ENCODE peak calls at places on chromosomes 3 and 15, in nine cellular contexts. K, G, R, S, U, A, C, M and B are unnamed samples.
A peak's percentile ranks its signal among the peaks of the same experiment; 100 is the strongest.

GRCh38 chr3:159897331-159898075 is 91.1 kb upstream of the IL12A start:
- DNase-seq in K (no peak), G (peak; percentile 23), R (no peak), S (no peak), U (peak; percentile 43), A (no peak), C (peak; percentile 51), M (no peak), B (no peak)

GRCh38 chr3:154571827-154572226 is 141.8 kb upstream of the GPR149 start:
- DNase-seq in K (no peak), G (peak; percentile 8), R (no peak), S (no peak), U (no peak), A (no peak), C (no peak), M (no peak), B (no peak)

GRCh38 chr3:14890470-14890869 is 56.9 kb upstream of the NR2C2 start:
- DNase-seq in K (no peak), G (no peak), R (no peak), S (no peak), U (peak; percentile 28), A (no peak), C (no peak), M (no peak), B (no peak)

GRCh38 chr3:186772886-186773417 is 10.4 kb upstream of the EIF4A2 start:
- DNase-seq in K (no peak), G (no peak), R (no peak), S (no peak), U (peak; percentile 74), A (peak; percentile 27), C (no peak), M (no peak), B (peak; percentile 67)

GRCh38 chr3:126412841-126413692 is 18.4 kb downstream of the CFAP100 start:
- DNase-seq in K (no peak), G (no peak), R (no peak), S (no peak), U (no peak), A (no peak), C (no peak), M (no peak), B (no peak)

GRCh38 chr3:138452491-138452890 is 18.1 kb downstream of the ESYT3 start:
- DNase-seq in K (no peak), G (no peak), R (no peak), S (no peak), U (no peak), A (no peak), C (no peak), M (no peak), B (no peak)

GRCh38 chr3:142997330-142997729 is 4.0 kb upstream of the U2SURP start:
- DNase-seq in K (no peak), G (no peak), R (no peak), S (no peak), U (no peak), A (no peak), C (no peak), M (no peak), B (no peak)

GRCh38 chr15:41512078-41512394 is 1.6 kb downstream of the LTK start:
- DNase-seq in K (no peak), G (no peak), R (peak; percentile 40), S (no peak), U (no peak), A (no peak), C (no peak), M (no peak), B (no peak)

GRCh38 chr15:66294157-66294931 is 976 bp downstream of the DIS3L start:
- DNase-seq in K (peak; percentile 78), G (peak; percentile 49), R (peak; percentile 82), S (no peak), U (peak; percentile 80), A (no peak), C (peak; percentile 37), M (no peak), B (no peak)

GRCh38 chr3:20043398-20043797 is 3.2 kb downstream of the KAT2B start:
- DNase-seq in K (peak; percentile 47), G (no peak), R (no peak), S (no peak), U (peak; percentile 47), A (peak; percentile 12), C (peak; percentile 13), M (peak; percentile 39), B (peak; percentile 23)

GRCh38 chr3:46921041-46921440 is 43.5 kb downstream of the PTH1R start:
- DNase-seq in K (no peak), G (no peak), R (no peak), S (no peak), U (no peak), A (no peak), C (no peak), M (no peak), B (no peak)

GRCh38 chr15:88658972-88659931 is 20.4 kb downstream of the ISG20 start:
- DNase-seq in K (no peak), G (no peak), R (no peak), S (no peak), U (peak; percentile 73), A (no peak), C (no peak), M (no peak), B (no peak)

GRCh38 chr3:187999821-188000220 is 154.1 kb upstream of the LPP start:
- DNase-seq in K (no peak), G (peak; percentile 32), R (no peak), S (no peak), U (no peak), A (no peak), C (no peak), M (no peak), B (no peak)

GRCh38 chr3:123159926-123160635 is 41.7 kb upstream of the SEC22A start:
- DNase-seq in K (no peak), G (no peak), R (no peak), S (no peak), U (peak; percentile 85), A (no peak), C (no peak), M (no peak), B (no peak)

GRCh38 chr15:57356636-57357035 is 19.7 kb upstream of the CGNL1 start:
- DNase-seq in K (peak; percentile 86), G (peak; percentile 63), R (no peak), S (no peak), U (peak; percentile 54), A (no peak), C (no peak), M (no peak), B (no peak)

GRCh38 chr15:85097706-85098105 is 116.0 kb downstream of the PDE8A start:
- DNase-seq in K (no peak), G (no peak), R (no peak), S (no peak), U (no peak), A (no peak), C (no peak), M (no peak), B (no peak)

GRCh38 chr15:32908135-32908801 is 190.5 kb downstream of the GREM1 start:
- DNase-seq in K (no peak), G (no peak), R (no peak), S (peak; percentile 6), U (no peak), A (no peak), C (no peak), M (no peak), B (peak; percentile 24)

GRCh38 chr3:109336272-109336957 is 931 bp downstream of the DPPA4 start:
- DNase-seq in K (no peak), G (no peak), R (no peak), S (peak; percentile 46), U (no peak), A (no peak), C (no peak), M (no peak), B (no peak)

GRCh38 chr15:70264014-70264492 is 166.3 kb upstream of the TLE3 start:
- DNase-seq in K (no peak), G (no peak), R (peak; percentile 100), S (peak; percentile 70), U (no peak), A (no peak), C (no peak), M (no peak), B (no peak)

GRCh38 chr15:90871716-90872480 is 3.5 kb downstream of the FURIN start:
- DNase-seq in K (no peak), G (no peak), R (no peak), S (peak; percentile 48), U (peak; percentile 27), A (no peak), C (no peak), M (no peak), B (no peak)

GRCh38 chr3:126848991-126849390 is 133.9 kb upstream of the PLXNA1 start:
- DNase-seq in K (no peak), G (no peak), R (no peak), S (no peak), U (no peak), A (no peak), C (no peak), M (no peak), B (no peak)

GRCh38 chr3:153290278-153291015 is 128.4 kb downstream of the RAP2B start:
- DNase-seq in K (no peak), G (no peak), R (peak; percentile 19), S (no peak), U (no peak), A (no peak), C (peak; percentile 45), M (no peak), B (no peak)

GRCh38 chr3:99366663-99367429 is 271.5 kb upstream of the COL8A1 start:
- DNase-seq in K (no peak), G (peak; percentile 18), R (no peak), S (no peak), U (no peak), A (no peak), C (peak; percentile 13), M (no peak), B (no peak)

GRCh38 chr15:86162172-86162591 is 82.5 kb downstream of the AGBL1 start:
- DNase-seq in K (no peak), G (no peak), R (no peak), S (no peak), U (no peak), A (no peak), C (no peak), M (no peak), B (no peak)

GRCh38 chr3:23017800-23018199 is 185.3 kb upstream of the UBE2E2 start:
- DNase-seq in K (no peak), G (no peak), R (no peak), S (no peak), U (peak; percentile 82), A (no peak), C (no peak), M (no peak), B (no peak)

GRCh38 chr3:180063783-180064182 is 27.0 kb upstream of the PEX5L start:
- DNase-seq in K (no peak), G (peak; percentile 2), R (no peak), S (no peak), U (no peak), A (no peak), C (no peak), M (no peak), B (no peak)

GRCh38 chr3:136753112-136753939 is 1.1 kb upstream of the STAG1 start:
- DNase-seq in K (no peak), G (no peak), R (peak; percentile 49), S (no peak), U (no peak), A (no peak), C (peak; percentile 72), M (no peak), B (no peak)